ENCODE peak calls at places on chromosomes 1 and 21, in ten cellular contexts. One of them, this sample, is unnamed.

GRCh38 chr1:111778541-111779051 is 22.9 kb downstream of the DDX20 start:
- DNase-seq in hepatocyte: no peak
- DNase-seq in CD4-positive, alpha-beta T cell: no peak
- DNase-seq in IMR-90: no peak
- DNase-seq in psoas muscle: no peak
- DNase-seq in tibial nerve: no peak
- DNase-seq in spleen: no peak
- DNase-seq in H1: peak; percentile 25
- DNase-seq in colonic mucosa: no peak
- DNase-seq in brain microvascular endothelial cell: no peak
- DNase-seq in this sample: no peak

GRCh38 chr1:52748119-52748518 is 21.9 kb downstream of the ZYG11B start:
- DNase-seq in hepatocyte: no peak
- DNase-seq in CD4-positive, alpha-beta T cell: no peak
- DNase-seq in IMR-90: no peak
- DNase-seq in psoas muscle: no peak
- DNase-seq in tibial nerve: no peak
- DNase-seq in spleen: no peak
- DNase-seq in H1: no peak
- DNase-seq in colonic mucosa: no peak
- DNase-seq in brain microvascular endothelial cell: no peak
- DNase-seq in this sample: no peak

GRCh38 chr1:5727191-5727590 is 265.0 kb downstream of the NPHP4 start:
- DNase-seq in hepatocyte: no peak
- DNase-seq in CD4-positive, alpha-beta T cell: no peak
- DNase-seq in IMR-90: no peak
- DNase-seq in psoas muscle: no peak
- DNase-seq in tibial nerve: no peak
- DNase-seq in spleen: no peak
- DNase-seq in H1: no peak
- DNase-seq in colonic mucosa: no peak
- DNase-seq in brain microvascular endothelial cell: no peak
- DNase-seq in this sample: no peak

GRCh38 chr1:30719406-30720270 is 3.7 kb downstream of the MATN1 start:
- DNase-seq in hepatocyte: no peak
- DNase-seq in CD4-positive, alpha-beta T cell: no peak
- DNase-seq in IMR-90: peak; percentile 50
- DNase-seq in psoas muscle: peak; percentile 10
- DNase-seq in tibial nerve: no peak
- DNase-seq in spleen: no peak
- DNase-seq in H1: peak; percentile 62
- DNase-seq in colonic mucosa: no peak
- DNase-seq in brain microvascular endothelial cell: no peak
- DNase-seq in this sample: no peak

GRCh38 chr1:77036560-77036959 is 169.3 kb downstream of the ST6GALNAC5 start:
- DNase-seq in hepatocyte: peak; percentile 57
- DNase-seq in CD4-positive, alpha-beta T cell: no peak
- DNase-seq in IMR-90: peak; percentile 56
- DNase-seq in psoas muscle: no peak
- DNase-seq in tibial nerve: no peak
- DNase-seq in spleen: no peak
- DNase-seq in H1: no peak
- DNase-seq in colonic mucosa: no peak
- DNase-seq in brain microvascular endothelial cell: peak; percentile 51
- DNase-seq in this sample: no peak

GRCh38 chr1:92043621-92044020 is 13.8 kb downstream of the EPHX4 start:
- DNase-seq in hepatocyte: no peak
- DNase-seq in CD4-positive, alpha-beta T cell: no peak
- DNase-seq in IMR-90: no peak
- DNase-seq in psoas muscle: no peak
- DNase-seq in tibial nerve: no peak
- DNase-seq in spleen: no peak
- DNase-seq in H1: no peak
- DNase-seq in colonic mucosa: no peak
- DNase-seq in brain microvascular endothelial cell: no peak
- DNase-seq in this sample: no peak

GRCh38 chr21:42593007-42593814 is 60.2 kb upstream of the PDE9A start:
- DNase-seq in hepatocyte: peak; percentile 87
- DNase-seq in CD4-positive, alpha-beta T cell: peak; percentile 74
- DNase-seq in IMR-90: peak; percentile 26
- DNase-seq in psoas muscle: peak; percentile 61
- DNase-seq in tibial nerve: peak; percentile 53
- DNase-seq in spleen: peak; percentile 90
- DNase-seq in H1: peak; percentile 34
- DNase-seq in colonic mucosa: peak; percentile 84
- DNase-seq in brain microvascular endothelial cell: peak; percentile 25
- DNase-seq in this sample: peak; percentile 75

GRCh38 chr1:233006582-233006981 is 56.2 kb downstream of the NTPCR start:
- DNase-seq in hepatocyte: no peak
- DNase-seq in CD4-positive, alpha-beta T cell: no peak
- DNase-seq in IMR-90: peak; percentile 16
- DNase-seq in psoas muscle: no peak
- DNase-seq in tibial nerve: no peak
- DNase-seq in spleen: no peak
- DNase-seq in H1: no peak
- DNase-seq in colonic mucosa: no peak
- DNase-seq in brain microvascular endothelial cell: no peak
- DNase-seq in this sample: no peak

GRCh38 chr1:25006770-25007169 is 76.7 kb upstream of the RUNX3 start:
- DNase-seq in hepatocyte: peak; percentile 30
- DNase-seq in CD4-positive, alpha-beta T cell: no peak
- DNase-seq in IMR-90: peak; percentile 36
- DNase-seq in psoas muscle: peak; percentile 33
- DNase-seq in tibial nerve: peak; percentile 23
- DNase-seq in spleen: no peak
- DNase-seq in H1: no peak
- DNase-seq in colonic mucosa: no peak
- DNase-seq in brain microvascular endothelial cell: peak; percentile 54
- DNase-seq in this sample: no peak

GRCh38 chr1:226624526-226624925 is 76.0 kb downstream of the STUM start:
- DNase-seq in hepatocyte: no peak
- DNase-seq in CD4-positive, alpha-beta T cell: peak; percentile 2
- DNase-seq in IMR-90: peak; percentile 46
- DNase-seq in psoas muscle: no peak
- DNase-seq in tibial nerve: no peak
- DNase-seq in spleen: peak; percentile 34
- DNase-seq in H1: no peak
- DNase-seq in colonic mucosa: no peak
- DNase-seq in brain microvascular endothelial cell: peak; percentile 20
- DNase-seq in this sample: peak; percentile 35

GRCh38 chr1:85862456-85862855 is 154.2 kb upstream of the ZNHIT6 start:
- DNase-seq in hepatocyte: peak; percentile 21
- DNase-seq in CD4-positive, alpha-beta T cell: no peak
- DNase-seq in IMR-90: peak; percentile 71
- DNase-seq in psoas muscle: no peak
- DNase-seq in tibial nerve: no peak
- DNase-seq in spleen: no peak
- DNase-seq in H1: no peak
- DNase-seq in colonic mucosa: no peak
- DNase-seq in brain microvascular endothelial cell: peak; percentile 23
- DNase-seq in this sample: no peak

GRCh38 chr1:222582099-222582774 is 7.5 kb downstream of the TAF1A start:
- DNase-seq in hepatocyte: no peak
- DNase-seq in CD4-positive, alpha-beta T cell: no peak
- DNase-seq in IMR-90: peak; percentile 30
- DNase-seq in psoas muscle: no peak
- DNase-seq in tibial nerve: no peak
- DNase-seq in spleen: no peak
- DNase-seq in H1: no peak
- DNase-seq in colonic mucosa: no peak
- DNase-seq in brain microvascular endothelial cell: no peak
- DNase-seq in this sample: no peak

GRCh38 chr1:169892819-169893644 is 664 bp downstream of the SCYL3 start:
- DNase-seq in hepatocyte: peak; percentile 23
- DNase-seq in CD4-positive, alpha-beta T cell: no peak
- DNase-seq in IMR-90: peak; percentile 27
- DNase-seq in psoas muscle: no peak
- DNase-seq in tibial nerve: no peak
- DNase-seq in spleen: no peak
- DNase-seq in H1: no peak
- DNase-seq in colonic mucosa: peak; percentile 39
- DNase-seq in brain microvascular endothelial cell: peak; percentile 14
- DNase-seq in this sample: peak; percentile 67

GRCh38 chr1:193299038-193299437 is 112.6 kb upstream of the B3GALT2 start:
- DNase-seq in hepatocyte: no peak
- DNase-seq in CD4-positive, alpha-beta T cell: no peak
- DNase-seq in IMR-90: no peak
- DNase-seq in psoas muscle: no peak
- DNase-seq in tibial nerve: no peak
- DNase-seq in spleen: no peak
- DNase-seq in H1: no peak
- DNase-seq in colonic mucosa: no peak
- DNase-seq in brain microvascular endothelial cell: no peak
- DNase-seq in this sample: no peak

GRCh38 chr21:45475797-45476570 is 66.3 kb downstream of the SLC19A1 start:
- DNase-seq in hepatocyte: no peak
- DNase-seq in CD4-positive, alpha-beta T cell: no peak
- DNase-seq in IMR-90: no peak
- DNase-seq in psoas muscle: no peak
- DNase-seq in tibial nerve: no peak
- DNase-seq in spleen: no peak
- DNase-seq in H1: no peak
- DNase-seq in colonic mucosa: no peak
- DNase-seq in brain microvascular endothelial cell: no peak
- DNase-seq in this sample: no peak

GRCh38 chr1:21834094-21834493 is 22.0 kb downstream of the LDLRAD2 start:
- DNase-seq in hepatocyte: no peak
- DNase-seq in CD4-positive, alpha-beta T cell: no peak
- DNase-seq in IMR-90: no peak
- DNase-seq in psoas muscle: no peak
- DNase-seq in tibial nerve: no peak
- DNase-seq in spleen: no peak
- DNase-seq in H1: no peak
- DNase-seq in colonic mucosa: no peak
- DNase-seq in brain microvascular endothelial cell: no peak
- DNase-seq in this sample: no peak

GRCh38 chr1:218351617-218352438 is 6.7 kb downstream of the TGFB2 start:
- DNase-seq in hepatocyte: no peak
- DNase-seq in CD4-positive, alpha-beta T cell: no peak
- DNase-seq in IMR-90: peak; percentile 66
- DNase-seq in psoas muscle: no peak
- DNase-seq in tibial nerve: no peak
- DNase-seq in spleen: peak; percentile 83
- DNase-seq in H1: no peak
- DNase-seq in colonic mucosa: no peak
- DNase-seq in brain microvascular endothelial cell: peak; percentile 80
- DNase-seq in this sample: no peak
- TF ChIP-seq CTCF in hepatocyte: peak; percentile 19
- TF ChIP-seq CTCF in CD4-positive, alpha-beta T cell: peak; percentile 31
- TF ChIP-seq CTCF in IMR-90: peak; percentile 59
- TF ChIP-seq CTCF in psoas muscle: peak; percentile 42
- TF ChIP-seq CTCF in tibial nerve: peak; percentile 54
- TF ChIP-seq CTCF in spleen: no peak
- TF ChIP-seq CTCF in H1: peak; percentile 67
- TF ChIP-seq CTCF in colonic mucosa: no peak
- TF ChIP-seq CTCF in brain microvascular endothelial cell: peak; percentile 76
- TF ChIP-seq CTCF in this sample: peak; percentile 48

GRCh38 chr1:155079210-155079486 is 511 bp downstream of the EFNA3 start:
- DNase-seq in hepatocyte: no peak
- DNase-seq in CD4-positive, alpha-beta T cell: no peak
- DNase-seq in IMR-90: no peak
- DNase-seq in psoas muscle: no peak
- DNase-seq in tibial nerve: no peak
- DNase-seq in spleen: no peak
- DNase-seq in H1: no peak
- DNase-seq in colonic mucosa: no peak
- DNase-seq in brain microvascular endothelial cell: no peak
- DNase-seq in this sample: no peak
- H3K27me3 ChIP-seq in hepatocyte: peaks cover 48% of the 10 kb centered on the region
- H3K27me3 ChIP-seq in CD4-positive, alpha-beta T cell: peaks cover 43% of the 10 kb centered on the region
- H3K27me3 ChIP-seq in IMR-90: peaks cover 74% of the 10 kb centered on the region
- H3K27me3 ChIP-seq in psoas muscle: no peaks in the 10 kb centered on the region
- H3K27me3 ChIP-seq in tibial nerve: no peaks in the 10 kb centered on the region
- H3K27me3 ChIP-seq in spleen: peaks cover 60% of the 10 kb centered on the region
- H3K27me3 ChIP-seq in H1: peaks cover 49% of the 10 kb centered on the region
- H3K27me3 ChIP-seq in colonic mucosa: peaks cover 23% of the 10 kb centered on the region
- H3K27me3 ChIP-seq in brain microvascular endothelial cell: peaks cover 44% of the 10 kb centered on the region
- H3K27me3 ChIP-seq in this sample: peaks cover 52% of the 10 kb centered on the region

GRCh38 chr1:171850951-171851350 is 9.7 kb downstream of the DNM3 start:
- DNase-seq in hepatocyte: peak; percentile 26
- DNase-seq in CD4-positive, alpha-beta T cell: no peak
- DNase-seq in IMR-90: no peak
- DNase-seq in psoas muscle: no peak
- DNase-seq in tibial nerve: no peak
- DNase-seq in spleen: no peak
- DNase-seq in H1: no peak
- DNase-seq in colonic mucosa: no peak
- DNase-seq in brain microvascular endothelial cell: no peak
- DNase-seq in this sample: no peak
- TF ChIP-seq CTCF in hepatocyte: peak; percentile 16
- TF ChIP-seq CTCF in CD4-positive, alpha-beta T cell: no peak
- TF ChIP-seq CTCF in IMR-90: no peak
- TF ChIP-seq CTCF in psoas muscle: no peak
- TF ChIP-seq CTCF in tibial nerve: no peak
- TF ChIP-seq CTCF in spleen: no peak
- TF ChIP-seq CTCF in H1: no peak
- TF ChIP-seq CTCF in colonic mucosa: no peak
- TF ChIP-seq CTCF in brain microvascular endothelial cell: no peak
- TF ChIP-seq CTCF in this sample: no peak

DNA sequence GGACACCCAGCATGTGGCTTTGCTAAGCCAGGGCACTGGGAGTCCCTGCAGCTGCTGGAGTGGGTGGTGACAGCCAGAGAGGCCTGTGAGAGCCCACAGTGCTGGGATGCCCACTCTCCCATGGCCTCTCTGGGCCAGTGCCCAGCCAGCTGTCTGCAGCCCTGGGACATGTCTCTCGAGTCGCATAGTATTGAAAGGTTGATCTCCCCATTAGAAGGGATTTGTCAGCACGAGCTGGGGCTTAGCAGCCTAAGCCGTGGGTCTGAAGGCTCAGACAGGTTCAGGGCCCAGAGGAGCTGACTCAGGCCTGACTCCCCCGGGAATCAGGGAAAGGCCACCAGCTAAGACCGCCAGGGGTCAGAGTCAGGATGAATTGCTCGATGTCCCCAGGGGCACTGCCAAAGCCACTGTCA is 53.5 kb downstream of the FOXD2 start:
- DNase-seq in hepatocyte: no peak
- DNase-seq in CD4-positive, alpha-beta T cell: no peak
- DNase-seq in IMR-90: no peak
- DNase-seq in psoas muscle: no peak
- DNase-seq in tibial nerve: no peak
- DNase-seq in spleen: no peak
- DNase-seq in H1: no peak
- DNase-seq in colonic mucosa: no peak
- DNase-seq in brain microvascular endothelial cell: no peak
- DNase-seq in this sample: no peak
- H3K27me3 ChIP-seq in hepatocyte: peaks cover 30% of the 10 kb centered on the region
- H3K27me3 ChIP-seq in CD4-positive, alpha-beta T cell: peaks cover 6% of the 10 kb centered on the region
- H3K27me3 ChIP-seq in IMR-90: no peaks in the 10 kb centered on the region
- H3K27me3 ChIP-seq in psoas muscle: no peaks in the 10 kb centered on the region
- H3K27me3 ChIP-seq in tibial nerve: no peaks in the 10 kb centered on the region
- H3K27me3 ChIP-seq in spleen: peaks cover 29% of the 10 kb centered on the region
- H3K27me3 ChIP-seq in H1: no peaks in the 10 kb centered on the region
- H3K27me3 ChIP-seq in colonic mucosa: no peaks in the 10 kb centered on the region
- H3K27me3 ChIP-seq in brain microvascular endothelial cell: no peaks in the 10 kb centered on the region
- H3K27me3 ChIP-seq in this sample: no peaks in the 10 kb centered on the region